ENCODE peak calls at places on chromosomes 16 and 17, in five cellular contexts. One of them, this sample, is unnamed.

GRCh38 chr16:47019563-47019962 is 46.1 kb upstream of the DNAJA2 start:
- ATAC-seq in upper lobe of left lung: no peak
- ATAC-seq in GM12878: no peak
- ATAC-seq in A549: no peak
- ATAC-seq in K562: no peak
- ATAC-seq in this sample: no peak

GRCh38 chr17:8002646-8003593 is 505 bp downstream of the GUCY2D start:
- ATAC-seq in K562: no peak
- ATAC-seq in GM12878: no peak
- ATAC-seq in A549: no peak
- ATAC-seq in upper lobe of left lung: peak; percentile 52
- ATAC-seq in this sample: no peak

GRCh38 chr17:41335747-41336146 is 14.9 kb downstream of the KRT33A start:
- ATAC-seq in A549: no peak
- ATAC-seq in upper lobe of left lung: no peak
- ATAC-seq in GM12878: no peak
- ATAC-seq in K562: no peak
- ATAC-seq in this sample: no peak

GRCh38 chr16:66551362-66551761 is 1.0 kb upstream of the CKLF start:
- ATAC-seq in K562: peak; percentile 72
- ATAC-seq in GM12878: peak; percentile 49
- ATAC-seq in A549: peak; percentile 37
- ATAC-seq in upper lobe of left lung: peak; percentile 34
- ATAC-seq in this sample: no peak

GRCh38 chr16:23700509-23700908 is 12.5 kb downstream of the ERN2 start:
- ATAC-seq in GM12878: no peak
- ATAC-seq in upper lobe of left lung: no peak
- ATAC-seq in K562: peak; percentile 91
- ATAC-seq in A549: no peak
- ATAC-seq in this sample: no peak

GRCh38 chr16:71205482-71206131 is 24.9 kb downstream of the HYDIN start:
- ATAC-seq in GM12878: no peak
- ATAC-seq in A549: no peak
- ATAC-seq in K562: no peak
- ATAC-seq in upper lobe of left lung: no peak
- ATAC-seq in this sample: no peak

GRCh38 chr17:62968445-62968923 is 2.4 kb downstream of the TANC2 start:
- ATAC-seq in GM12878: peak; percentile 96
- ATAC-seq in A549: peak; percentile 65
- ATAC-seq in upper lobe of left lung: peak; percentile 75
- ATAC-seq in K562: peak; percentile 87
- ATAC-seq in this sample: peak; percentile 27

GRCh38 chr16:84503751-84504395 is 586 bp downstream of the MEAK7 start:
- ATAC-seq in K562: peak; percentile 5
- ATAC-seq in GM12878: peak; percentile 2
- ATAC-seq in upper lobe of left lung: peak; percentile 2
- ATAC-seq in A549: peak; percentile 14
- ATAC-seq in this sample: no peak

GRCh38 chr16:62940573-62940972 is 904.3 kb upstream of the CDH8 start:
- ATAC-seq in GM12878: no peak
- ATAC-seq in K562: no peak
- ATAC-seq in upper lobe of left lung: no peak
- ATAC-seq in A549: no peak
- ATAC-seq in this sample: no peak

GRCh38 chr17:65537845-65538678 is 23.4 kb downstream of the AXIN2 start:
- ATAC-seq in A549: no peak
- ATAC-seq in GM12878: no peak
- ATAC-seq in K562: peak; percentile 87
- ATAC-seq in upper lobe of left lung: no peak
- ATAC-seq in this sample: no peak

GRCh38 chr16:50425044-50425443 is 56.3 kb upstream of the BRD7 start:
- ATAC-seq in A549: no peak
- ATAC-seq in GM12878: no peak
- ATAC-seq in K562: no peak
- ATAC-seq in upper lobe of left lung: no peak
- ATAC-seq in this sample: no peak

GRCh38 chr17:58338907-58339774 is 10.5 kb upstream of the TSPOAP1 start:
- ATAC-seq in A549: no peak
- ATAC-seq in K562: peak; percentile 78
- ATAC-seq in upper lobe of left lung: peak; percentile 76
- ATAC-seq in GM12878: peak; percentile 52
- ATAC-seq in this sample: no peak

GRCh38 chr17:65657251-65657828 is 95.9 kb upstream of the AXIN2 start:
- ATAC-seq in GM12878: peak; percentile 53
- ATAC-seq in A549: no peak
- ATAC-seq in K562: no peak
- ATAC-seq in upper lobe of left lung: no peak
- ATAC-seq in this sample: no peak

GRCh38 chr16:54934536-54935410 is 4.1 kb downstream of the IRX5 start:
- ATAC-seq in A549: no peak
- ATAC-seq in GM12878: no peak
- ATAC-seq in K562: no peak
- ATAC-seq in upper lobe of left lung: no peak
- ATAC-seq in this sample: no peak

GRCh38 chr17:55161935-55162555 is 102.7 kb upstream of the HLF start:
- ATAC-seq in K562: no peak
- ATAC-seq in upper lobe of left lung: no peak
- ATAC-seq in GM12878: peak; percentile 27
- ATAC-seq in A549: peak; percentile 52
- ATAC-seq in this sample: no peak

GRCh38 chr16:23504076-23504452 is 6.2 kb downstream of the GGA2 start:
- ATAC-seq in A549: no peak
- ATAC-seq in GM12878: peak; percentile 31
- ATAC-seq in upper lobe of left lung: peak; percentile 80
- ATAC-seq in K562: peak; percentile 34
- ATAC-seq in this sample: peak; percentile 48

GRCh38 chr17:6752068-6752909 is 3.6 kb upstream of the XAF1 start:
- ATAC-seq in upper lobe of left lung: peak; percentile 92
- ATAC-seq in K562: peak; percentile 69
- ATAC-seq in A549: no peak
- ATAC-seq in GM12878: no peak
- ATAC-seq in this sample: peak; percentile 79

GRCh38 chr16:68353366-68353765 is 42.5 kb downstream of the PRMT7 start:
- ATAC-seq in A549: no peak
- ATAC-seq in upper lobe of left lung: no peak
- ATAC-seq in K562: no peak
- ATAC-seq in GM12878: no peak
- ATAC-seq in this sample: no peak

GRCh38 chr16:8849411-8850011 is 19.3 kb downstream of the CARHSP1 start:
- ATAC-seq in K562: no peak
- ATAC-seq in upper lobe of left lung: no peak
- ATAC-seq in A549: peak; percentile 3
- ATAC-seq in GM12878: no peak
- ATAC-seq in this sample: no peak

GRCh38 chr17:36017799-36018198 is at the start of gene CCL23:
- ATAC-seq in A549: peak; percentile 33
- ATAC-seq in GM12878: no peak
- ATAC-seq in K562: no peak
- ATAC-seq in upper lobe of left lung: peak; percentile 44
- ATAC-seq in this sample: no peak

GRCh38 chr17:44738214-44738906 is 20.4 kb upstream of the ADAM11 start:
- ATAC-seq in K562: no peak
- ATAC-seq in GM12878: peak; percentile 87
- ATAC-seq in A549: no peak
- ATAC-seq in upper lobe of left lung: no peak
- ATAC-seq in this sample: no peak

GRCh38 chr17:79629548-79630049 is 18.7 kb upstream of the RBFOX3 start:
- ATAC-seq in K562: no peak
- ATAC-seq in A549: no peak
- ATAC-seq in upper lobe of left lung: no peak
- ATAC-seq in GM12878: no peak
- ATAC-seq in this sample: no peak

GRCh38 chr17:79627184-79627765 is 16.4 kb upstream of the RBFOX3 start:
- ATAC-seq in K562: no peak
- ATAC-seq in upper lobe of left lung: no peak
- ATAC-seq in A549: no peak
- ATAC-seq in GM12878: no peak
- ATAC-seq in this sample: no peak

GRCh38 chr17:79630120-79630519 is 19.3 kb upstream of the RBFOX3 start:
- ATAC-seq in GM12878: no peak
- ATAC-seq in K562: no peak
- ATAC-seq in A549: peak; percentile 54
- ATAC-seq in upper lobe of left lung: no peak
- ATAC-seq in this sample: no peak

GRCh38 chr17:79627766-79628690 is 17.2 kb upstream of the RBFOX3 start:
- ATAC-seq in upper lobe of left lung: no peak
- ATAC-seq in K562: no peak
- ATAC-seq in GM12878: no peak
- ATAC-seq in A549: no peak
- ATAC-seq in this sample: no peak

GRCh38 chr17:79628861-79629547 is 18.2 kb upstream of the RBFOX3 start:
- ATAC-seq in GM12878: no peak
- ATAC-seq in A549: no peak
- ATAC-seq in K562: no peak
- ATAC-seq in upper lobe of left lung: no peak
- ATAC-seq in this sample: no peak
- H3K4me1 ChIP-seq in GM12878: no peaks in the 10 kb centered on the region
- H3K4me1 ChIP-seq in A549: peaks cover 39% of the 10 kb centered on the region
- H3K4me1 ChIP-seq in K562: no peaks in the 10 kb centered on the region
- H3K4me1 ChIP-seq in upper lobe of left lung: no peaks in the 10 kb centered on the region
- H3K4me1 ChIP-seq in this sample: no peaks in the 10 kb centered on the region

DNA sequence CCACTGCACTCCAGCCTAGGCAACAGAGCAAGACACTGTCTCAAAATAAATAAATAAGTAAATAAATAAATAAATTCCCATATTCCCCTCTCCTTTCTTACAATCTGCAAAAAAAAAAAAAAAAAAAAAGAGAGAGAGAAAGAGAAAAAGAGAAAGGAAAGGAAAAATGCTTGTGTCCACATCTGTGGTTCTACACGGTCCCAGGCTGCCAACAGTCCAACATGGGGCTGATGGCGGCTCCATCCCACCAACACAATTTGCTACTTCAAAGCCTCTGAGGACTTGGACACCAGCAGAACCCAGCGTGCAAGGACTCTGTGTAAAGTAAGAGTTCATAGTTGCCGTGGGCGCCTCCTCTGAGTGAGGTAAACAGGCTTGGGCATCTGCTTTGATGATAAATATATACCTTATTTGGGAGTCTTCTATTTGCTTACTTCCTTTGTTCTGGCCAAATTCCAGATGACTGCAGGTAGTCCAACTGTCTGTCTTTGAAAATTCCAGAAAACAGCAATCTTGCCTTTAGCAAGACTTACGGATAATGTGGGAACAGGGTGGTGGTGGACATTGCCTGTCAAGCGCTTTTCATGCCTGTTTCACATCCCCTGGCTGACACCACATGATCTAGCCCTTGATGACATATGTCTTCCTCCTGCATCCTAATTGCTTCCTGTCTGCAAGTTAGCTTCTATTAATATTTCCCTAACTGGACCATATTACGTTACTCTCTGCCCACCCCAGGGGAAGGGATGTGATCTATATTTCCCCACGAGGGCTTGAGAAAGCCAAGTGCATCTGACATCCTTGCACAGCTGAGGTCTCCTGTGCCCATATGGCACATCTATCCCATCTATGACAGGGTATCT is 10.1 kb downstream of the LITAF start:
- ATAC-seq in upper lobe of left lung: peak; percentile 73
- ATAC-seq in K562: no peak
- ATAC-seq in A549: peak; percentile 43
- ATAC-seq in GM12878: peak; percentile 77
- ATAC-seq in this sample: no peak
- TF ChIP-seq EP300 in upper lobe of left lung: no peak
- TF ChIP-seq EP300 in K562: no peak
- TF ChIP-seq EP300 in A549: no peak
- TF ChIP-seq EP300 in GM12878: peak; percentile 78
- TF ChIP-seq EP300 in this sample: no peak

GRCh38 chr16:74792225-74792624 is 17.6 kb upstream of the FA2H start:
- ATAC-seq in K562: no peak
- ATAC-seq in GM12878: no peak
- ATAC-seq in upper lobe of left lung: no peak
- ATAC-seq in A549: no peak
- ATAC-seq in this sample: no peak
- H3K4me1 ChIP-seq in K562: no peaks in the 10 kb centered on the region
- H3K4me1 ChIP-seq in GM12878: no peaks in the 10 kb centered on the region
- H3K4me1 ChIP-seq in upper lobe of left lung: no peaks in the 10 kb centered on the region
- H3K4me1 ChIP-seq in A549: no peaks in the 10 kb centered on the region
- H3K4me1 ChIP-seq in this sample: no peaks in the 10 kb centered on the region

DNA sequence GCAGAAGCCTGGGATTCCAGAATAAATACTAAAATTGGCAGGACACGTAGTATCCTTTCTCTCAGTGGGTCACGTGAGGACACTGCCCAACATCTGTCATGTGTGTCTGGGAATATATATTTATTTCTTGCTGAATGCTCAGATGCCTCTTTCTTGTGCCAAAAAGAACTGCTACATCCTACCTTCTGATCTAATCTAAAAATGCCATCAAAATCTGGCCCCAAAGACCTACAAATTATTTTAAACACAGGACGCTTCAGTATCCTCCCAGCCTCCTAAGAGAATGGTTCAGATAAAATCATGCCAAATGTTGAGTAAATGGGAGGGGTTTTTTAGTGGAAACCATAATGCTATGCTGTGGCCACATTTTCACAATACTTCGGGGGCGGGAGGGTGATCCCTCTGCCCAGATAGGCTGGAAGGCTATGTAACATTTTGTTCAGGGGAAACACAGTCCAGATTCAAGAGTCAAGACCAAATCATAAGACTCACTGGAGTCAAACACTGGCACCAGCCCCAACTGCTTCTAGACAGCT is 22.9 kb upstream of the CORO6 start:
- ATAC-seq in GM12878: no peak
- ATAC-seq in K562: no peak
- ATAC-seq in A549: no peak
- ATAC-seq in upper lobe of left lung: peak; percentile 90
- ATAC-seq in this sample: peak; percentile 93
- TF ChIP-seq EP300 in GM12878: no peak
- TF ChIP-seq EP300 in K562: no peak
- TF ChIP-seq EP300 in A549: no peak
- TF ChIP-seq EP300 in upper lobe of left lung: no peak
- TF ChIP-seq EP300 in this sample: no peak

GRCh38 chr16:10876305-10876704 is 697 bp upstream of the CIITA start:
- ATAC-seq in A549: no peak
- ATAC-seq in K562: no peak
- ATAC-seq in GM12878: no peak
- ATAC-seq in upper lobe of left lung: no peak
- ATAC-seq in this sample: no peak
- H3K4me1 ChIP-seq in A549: no peaks in the 10 kb centered on the region
- H3K4me1 ChIP-seq in K562: no peaks in the 10 kb centered on the region
- H3K4me1 ChIP-seq in GM12878: peaks cover 42% of the 10 kb centered on the region
- H3K4me1 ChIP-seq in upper lobe of left lung: peaks cover 39% of the 10 kb centered on the region
- H3K4me1 ChIP-seq in this sample: peaks cover 7% of the 10 kb centered on the region

This sample was measured in gastroesophageal sphincter.